ENCODE peak calls at places on chromosomes 5 and 9, in five cellular contexts. One of them, this sample, is unnamed.

GRCh38 chr9:71791875-71792274 is 23.6 kb upstream of the CEMIP2 start:
- DNase-seq in GM12878: no peak
- DNase-seq in HCT116: no peak
- DNase-seq in K562: no peak
- DNase-seq in SK-N-SH: no peak
- DNase-seq in this sample: no peak

GRCh38 chr9:130215341-130216119 is 43.3 kb downstream of the NCS1 start:
- DNase-seq in GM12878: no peak
- DNase-seq in HCT116: no peak
- DNase-seq in K562: no peak
- DNase-seq in SK-N-SH: no peak
- DNase-seq in this sample: no peak

GRCh38 chr9:133489253-133490190 is 10.6 kb upstream of the SLC2A6 start:
- DNase-seq in GM12878: no peak
- DNase-seq in HCT116: no peak
- DNase-seq in K562: no peak
- DNase-seq in SK-N-SH: no peak
- DNase-seq in this sample: no peak

GRCh38 chr5:60649288-60649917 is 50.6 kb downstream of the DEPDC1B start:
- DNase-seq in GM12878: peak
- DNase-seq in HCT116: peak
- DNase-seq in K562: no peak
- DNase-seq in SK-N-SH: peak
- DNase-seq in this sample: peak

GRCh38 chr5:33725846-33726245 is 165.9 kb downstream of the ADAMTS12 start:
- DNase-seq in GM12878: no peak
- DNase-seq in HCT116: no peak
- DNase-seq in K562: no peak
- DNase-seq in SK-N-SH: no peak
- DNase-seq in this sample: no peak

GRCh38 chr5:110840347-110840960 is 101.6 kb downstream of the SLC25A46 start:
- DNase-seq in GM12878: no peak
- DNase-seq in HCT116: no peak
- DNase-seq in K562: no peak
- DNase-seq in SK-N-SH: no peak
- DNase-seq in this sample: no peak

GRCh38 chr5:94432499-94432898 is 185.9 kb downstream of the KIAA0825 start:
- DNase-seq in GM12878: no peak
- DNase-seq in HCT116: no peak
- DNase-seq in K562: no peak
- DNase-seq in SK-N-SH: no peak
- DNase-seq in this sample: peak

GRCh38 chr5:149802008-149802407 is 71.9 kb downstream of the PPARGC1B start:
- DNase-seq in GM12878: no peak
- DNase-seq in HCT116: no peak
- DNase-seq in K562: no peak
- DNase-seq in SK-N-SH: no peak
- DNase-seq in this sample: no peak

GRCh38 chr9:12141422-12141821 is 551.8 kb upstream of the TYRP1 start:
- DNase-seq in GM12878: no peak
- DNase-seq in HCT116: no peak
- DNase-seq in K562: no peak
- DNase-seq in SK-N-SH: no peak
- DNase-seq in this sample: no peak

GRCh38 chr9:91223000-91223399 is 138.7 kb downstream of the AUH start:
- DNase-seq in GM12878: no peak
- DNase-seq in HCT116: no peak
- DNase-seq in K562: no peak
- DNase-seq in SK-N-SH: no peak
- DNase-seq in this sample: no peak

GRCh38 chr5:132832612-132833011 is 2.2 kb upstream of the SHROOM1 start:
- DNase-seq in GM12878: no peak
- DNase-seq in HCT116: no peak
- DNase-seq in K562: no peak
- DNase-seq in SK-N-SH: no peak
- DNase-seq in this sample: no peak

GRCh38 chr5:137203011-137203632 is 296.0 kb downstream of the SPOCK1 start:
- DNase-seq in GM12878: peak
- DNase-seq in HCT116: no peak
- DNase-seq in K562: no peak
- DNase-seq in SK-N-SH: no peak
- DNase-seq in this sample: no peak

GRCh38 chr5:137206030-137206715 is 293.0 kb downstream of the SPOCK1 start:
- DNase-seq in GM12878: no peak
- DNase-seq in HCT116: no peak
- DNase-seq in K562: no peak
- DNase-seq in SK-N-SH: no peak
- DNase-seq in this sample: no peak

GRCh38 chr5:137201876-137202275 is 297.2 kb downstream of the SPOCK1 start:
- DNase-seq in GM12878: no peak
- DNase-seq in HCT116: no peak
- DNase-seq in K562: no peak
- DNase-seq in SK-N-SH: no peak
- DNase-seq in this sample: peak

GRCh38 chr5:137207023-137207760 is 291.9 kb downstream of the SPOCK1 start:
- DNase-seq in GM12878: no peak
- DNase-seq in HCT116: no peak
- DNase-seq in K562: no peak
- DNase-seq in SK-N-SH: no peak
- DNase-seq in this sample: no peak

GRCh38 chr5:137205237-137205636 is 293.9 kb downstream of the SPOCK1 start:
- DNase-seq in GM12878: no peak
- DNase-seq in HCT116: no peak
- DNase-seq in K562: no peak
- DNase-seq in SK-N-SH: no peak
- DNase-seq in this sample: no peak
- TF ChIP-seq JUND in GM12878: no peak
- TF ChIP-seq JUND in HCT116: no peak
- TF ChIP-seq JUND in K562: no peak
- TF ChIP-seq JUND in SK-N-SH: no peak
- TF ChIP-seq JUND in this sample: no peak

GRCh38 chr5:92391-93220 is 638 bp downstream of the PLEKHG4B start:
- DNase-seq in GM12878: no peak
- DNase-seq in HCT116: no peak
- DNase-seq in K562: no peak
- DNase-seq in SK-N-SH: peak
- DNase-seq in this sample: no peak
- TF ChIP-seq JUND in GM12878: no peak
- TF ChIP-seq JUND in HCT116: no peak
- TF ChIP-seq JUND in K562: no peak
- TF ChIP-seq JUND in SK-N-SH: no peak
- TF ChIP-seq JUND in this sample: no peak

DNA sequence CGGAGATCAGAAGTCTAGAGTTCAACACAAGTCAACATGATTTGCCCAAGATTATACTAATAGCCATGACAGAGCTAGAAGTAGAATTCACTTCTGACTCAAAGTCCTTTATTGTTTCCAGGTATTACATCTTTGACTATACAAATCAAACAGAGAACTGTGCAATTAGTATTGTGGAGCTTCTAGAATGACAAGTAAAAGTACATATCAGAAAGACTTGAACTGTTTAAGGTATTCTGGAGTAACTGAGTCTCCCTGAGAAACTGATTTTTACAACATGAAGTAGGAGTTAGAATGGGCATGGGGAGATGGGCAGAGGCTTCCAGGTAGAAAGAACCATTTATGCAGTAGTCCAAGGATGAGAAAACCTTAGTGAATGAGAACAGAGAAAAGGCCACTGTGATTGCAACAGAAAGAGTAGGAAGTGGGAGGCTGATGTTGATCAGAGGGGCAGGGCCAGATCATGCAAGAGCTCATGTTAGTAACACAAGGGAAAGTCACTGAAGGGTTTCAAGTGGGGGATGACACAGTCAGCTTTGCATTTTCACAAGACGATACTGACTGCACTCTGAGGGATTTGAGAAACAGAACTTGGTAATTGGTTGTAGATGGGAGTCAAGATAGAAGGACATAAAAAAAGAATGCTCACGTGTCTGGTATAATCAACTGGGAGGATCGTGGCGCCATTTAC is 280.7 kb downstream of the RFX3 start:
- DNase-seq in GM12878: peak
- DNase-seq in HCT116: no peak
- DNase-seq in K562: no peak
- DNase-seq in SK-N-SH: no peak
- DNase-seq in this sample: no peak
- TF ChIP-seq JUND in GM12878: no peak
- TF ChIP-seq JUND in HCT116: no peak
- TF ChIP-seq JUND in K562: no peak
- TF ChIP-seq JUND in SK-N-SH: no peak
- TF ChIP-seq JUND in this sample: no peak

GRCh38 chr5:74684900-74685851 is at the start of gene HEXB:
- DNase-seq in GM12878: peak
- DNase-seq in HCT116: peak
- DNase-seq in K562: peak
- DNase-seq in SK-N-SH: peak
- DNase-seq in this sample: peak

GRCh38 chr5:74682636-74683035 is 2.4 kb upstream of the HEXB start:
- DNase-seq in GM12878: no peak
- DNase-seq in HCT116: no peak
- DNase-seq in K562: no peak
- DNase-seq in SK-N-SH: no peak
- DNase-seq in this sample: no peak

GRCh38 chr5:74679968-74680367 is 5.1 kb upstream of the HEXB start:
- DNase-seq in GM12878: no peak
- DNase-seq in HCT116: no peak
- DNase-seq in K562: no peak
- DNase-seq in SK-N-SH: no peak
- DNase-seq in this sample: no peak
- TF ChIP-seq JUND in GM12878: no peak
- TF ChIP-seq JUND in HCT116: no peak
- TF ChIP-seq JUND in K562: no peak
- TF ChIP-seq JUND in SK-N-SH: no peak
- TF ChIP-seq JUND in this sample: no peak

GRCh38 chr5:103674739-103675138 is 112.2 kb upstream of the NUDT12 start:
- DNase-seq in GM12878: no peak
- DNase-seq in HCT116: no peak
- DNase-seq in K562: no peak
- DNase-seq in SK-N-SH: no peak
- DNase-seq in this sample: no peak

GRCh38 chr5:103674321-103674720 is 111.7 kb upstream of the NUDT12 start:
- DNase-seq in GM12878: no peak
- DNase-seq in HCT116: no peak
- DNase-seq in K562: no peak
- DNase-seq in SK-N-SH: no peak
- DNase-seq in this sample: peak

GRCh38 chr5:103667068-103667467 is 104.5 kb upstream of the NUDT12 start:
- DNase-seq in GM12878: no peak
- DNase-seq in HCT116: no peak
- DNase-seq in K562: no peak
- DNase-seq in SK-N-SH: no peak
- DNase-seq in this sample: no peak

GRCh38 chr5:103668281-103668680 is 105.7 kb upstream of the NUDT12 start:
- DNase-seq in GM12878: no peak
- DNase-seq in HCT116: no peak
- DNase-seq in K562: no peak
- DNase-seq in SK-N-SH: no peak
- DNase-seq in this sample: no peak

DNA sequence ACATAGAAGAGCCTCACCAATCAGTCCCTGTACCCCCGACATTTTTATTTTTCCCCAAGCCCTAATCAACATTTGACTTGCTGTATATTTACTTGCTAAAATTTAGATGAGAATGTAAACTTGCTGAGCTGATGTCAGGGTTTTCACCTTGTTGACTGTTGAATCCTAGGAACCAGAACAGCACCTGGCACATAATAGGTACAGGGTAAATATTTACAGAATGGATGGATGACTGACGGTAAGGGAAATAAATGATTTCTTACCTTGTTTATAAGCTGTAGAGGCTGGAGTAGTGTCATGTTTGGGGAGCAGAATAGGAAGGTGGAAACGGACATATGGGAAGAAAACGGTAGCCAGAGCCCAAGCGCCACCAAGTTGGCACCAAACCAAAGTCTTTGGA is 107.0 kb upstream of the NUDT12 start:
- DNase-seq in GM12878: no peak
- DNase-seq in HCT116: no peak
- DNase-seq in K562: no peak
- DNase-seq in SK-N-SH: no peak
- DNase-seq in this sample: peak
- TF ChIP-seq JUND in GM12878: no peak
- TF ChIP-seq JUND in HCT116: no peak
- TF ChIP-seq JUND in K562: no peak
- TF ChIP-seq JUND in SK-N-SH: no peak
- TF ChIP-seq JUND in this sample: no peak

DNA sequence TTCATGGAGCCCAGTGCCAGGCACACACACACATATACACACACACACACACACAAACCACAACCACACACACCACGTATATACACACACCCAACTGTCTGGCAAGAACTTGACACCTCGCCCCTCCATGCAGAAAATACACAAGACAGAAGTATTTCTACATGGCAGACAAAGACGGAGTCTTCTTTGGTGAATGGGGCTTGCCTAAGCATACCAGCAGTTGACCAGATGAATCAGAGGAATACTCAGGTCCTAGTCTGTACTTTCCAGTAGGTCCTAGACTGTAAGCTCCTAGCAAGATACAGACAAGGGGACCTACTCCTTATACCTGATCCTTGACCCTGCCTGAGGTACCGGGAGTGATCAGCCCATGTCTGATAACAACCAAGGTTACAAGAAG is 60.1 kb downstream of the SIL1 start:
- DNase-seq in GM12878: no peak
- DNase-seq in HCT116: no peak
- DNase-seq in K562: no peak
- DNase-seq in SK-N-SH: no peak
- DNase-seq in this sample: no peak
- TF ChIP-seq JUND in GM12878: no peak
- TF ChIP-seq JUND in HCT116: no peak
- TF ChIP-seq JUND in K562: no peak
- TF ChIP-seq JUND in SK-N-SH: no peak
- TF ChIP-seq JUND in this sample: no peak

DNA sequence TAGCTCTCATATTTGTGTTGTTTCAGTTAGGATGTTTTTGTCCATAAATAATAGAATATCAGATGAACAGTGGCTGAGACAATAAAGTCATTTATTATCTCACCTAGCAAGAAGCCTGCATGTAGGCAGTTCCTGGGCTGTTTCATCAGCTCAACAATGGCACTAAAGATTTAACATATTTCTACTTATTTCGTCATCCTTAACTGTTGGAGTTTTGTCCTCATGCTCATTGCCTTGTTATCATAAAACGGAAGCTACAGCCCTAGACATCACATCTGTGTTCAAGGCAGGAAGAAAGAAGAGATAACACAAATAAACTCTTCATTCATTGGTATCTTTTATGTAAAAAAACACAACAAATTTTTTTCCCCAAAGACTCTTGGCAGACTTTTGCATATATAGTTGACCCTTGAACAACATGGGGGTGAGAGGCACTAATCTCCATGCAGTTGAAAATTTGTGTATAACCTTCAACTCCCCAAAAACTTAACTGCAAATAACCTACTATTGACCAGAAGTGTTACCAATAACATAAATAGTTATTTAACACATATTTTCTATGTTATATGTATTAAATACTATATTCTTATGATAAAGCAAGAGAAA is 277.2 kb upstream of the ADRA1B start:
- DNase-seq in GM12878: no peak
- DNase-seq in HCT116: no peak
- DNase-seq in K562: no peak
- DNase-seq in SK-N-SH: no peak
- DNase-seq in this sample: no peak
- TF ChIP-seq JUND in GM12878: no peak
- TF ChIP-seq JUND in HCT116: no peak
- TF ChIP-seq JUND in K562: peak
- TF ChIP-seq JUND in SK-N-SH: no peak
- TF ChIP-seq JUND in this sample: no peak

GRCh38 chr5:54671111-54671531 is 153.6 kb downstream of the SNX18 start:
- DNase-seq in GM12878: no peak
- DNase-seq in HCT116: no peak
- DNase-seq in K562: no peak
- DNase-seq in SK-N-SH: no peak
- DNase-seq in this sample: peak
- TF ChIP-seq JUND in GM12878: no peak
- TF ChIP-seq JUND in HCT116: no peak
- TF ChIP-seq JUND in K562: no peak
- TF ChIP-seq JUND in SK-N-SH: no peak
- TF ChIP-seq JUND in this sample: peak